ENCODE peak calls at places on chromosome 2, in five cellular contexts. I, H, B, J and E are unnamed samples.

GRCh38 chr2:118296663-118297062 is 208.4 kb downstream of the INSIG2 start:
- DNase-seq in I (no peak), H (no peak), B (no peak), J (no peak), E (no peak)

GRCh38 chr2:85503611-85504433 is 35.1 kb upstream of the MAT2A start:
- DNase-seq in I (no peak), H (peak), B (no peak), J (no peak), E (no peak)

GRCh38 chr2:226799976-226800940 is 638 bp upstream of the IRS1 start:
- DNase-seq in I (peak), H (peak), B (peak), J (no peak), E (peak)

GRCh38 chr2:579351-579886 is 97.8 kb downstream of the TMEM18 start:
- DNase-seq in I (peak), H (no peak), B (no peak), J (no peak), E (no peak)

GRCh38 chr2:41914936-41915335 is 132.9 kb upstream of the PKDCC start:
- DNase-seq in I (no peak), H (peak), B (no peak), J (no peak), E (no peak)

GRCh38 chr2:197256771-197257170 is 53.8 kb downstream of the ANKRD44 start:
- DNase-seq in I (no peak), H (no peak), B (no peak), J (no peak), E (no peak)

GRCh38 chr2:196170202-196170680 is 1.1 kb downstream of the STK17B start:
- DNase-seq in I (peak), H (peak), B (no peak), J (no peak), E (peak)

GRCh38 chr2:32474391-32474790 is 117.6 kb downstream of the BIRC6 start:
- DNase-seq in I (no peak), H (peak), B (no peak), J (no peak), E (no peak)

GRCh38 chr2:15800489-15801329 is 139.6 kb upstream of the MYCN start:
- DNase-seq in I (peak), H (no peak), B (no peak), J (no peak), E (peak)

GRCh38 chr2:208509586-208509985 is 103.0 kb downstream of the PTH2R start:
- DNase-seq in I (no peak), H (no peak), B (no peak), J (no peak), E (no peak)

GRCh38 chr2:19350678-19351401 is 7.6 kb downstream of the OSR1 start:
- DNase-seq in I (no peak), H (no peak), B (no peak), J (no peak), E (no peak)

GRCh38 chr2:110101911-110102774 is 13.5 kb downstream of the MALL start:
- DNase-seq in I (peak), H (peak), B (peak), J (no peak), E (peak)

GRCh38 chr2:101406867-101407266 is 19.6 kb upstream of the CREG2 start:
- DNase-seq in I (no peak), H (peak), B (no peak), J (no peak), E (no peak)